ENCODE peak calls at places on chromosome 11, in four cellular contexts. B is fibroblast of mammary gland; C is astrocyte of the spinal cord; G is activated CD4-positive, alpha-beta T cell treated with anti-CD3 and anti-CD28 coated beads, Interleukin-2, amount 10 ng/mL, durations not matched to agents 7 days and 5 days. J is an unnamed sample.

GRCh38 chr11:21289686-21290085 is 620.3 kb downstream of the NELL1 start:
- DNase-seq in B (no peak), C (no peak), G (no peak), J (no peak)

GRCh38 chr11:8260202-8260996 is 3.3 kb downstream of the LMO1 start:
- DNase-seq in B (no peak), C (no peak), G (no peak), J (no peak)

GRCh38 chr11:45141631-45142030 is 4.8 kb upstream of the PRDM11 start:
- DNase-seq in B (no peak), C (no peak), G (no peak), J (no peak)

GRCh38 chr11:66749091-66749490 is 20.1 kb upstream of the SPTBN2 start:
- DNase-seq in B (no peak), C (peak), G (no peak), J (no peak)

GRCh38 chr11:67998150-67999045 is 5.5 kb downstream of the UNC93B1 start:
- DNase-seq in B (no peak), C (no peak), G (peak), J (no peak)

GRCh38 chr11:121672630-121673487 is 220.1 kb upstream of the SORL1-AS1 start:
- DNase-seq in B (peak), C (no peak), G (no peak), J (no peak)

GRCh38 chr11:16969010-16970004 is 44.9 kb downstream of the PLEKHA7 start:
- DNase-seq in B (no peak), C (no peak), G (no peak), J (no peak)

GRCh38 chr11:12756101-12756500 is 81.9 kb downstream of the TEAD1 start:
- DNase-seq in B (no peak), C (no peak), G (no peak), J (no peak)

GRCh38 chr11:68839953-68840641 is 1.6 kb downstream of the CPT1A start:
- DNase-seq in B (peak), C (peak), G (peak), J (no peak)

GRCh38 chr11:112962854-112963367 is 1.7 kb downstream of the NCAM1 start:
- DNase-seq in B (no peak), C (peak), G (no peak), J (no peak)

GRCh38 chr11:130192845-130193267 is 33.3 kb downstream of the ST14 start:
- DNase-seq in B (no peak), C (no peak), G (no peak), J (peak)

GRCh38 chr11:34501500-34501899 is 12.1 kb downstream of the ELF5 start:
- DNase-seq in B (peak), C (peak), G (no peak), J (peak)

GRCh38 chr11:17407575-17407974 is 19.1 kb upstream of the KCNJ11 start:
- DNase-seq in B (no peak), C (no peak), G (no peak), J (no peak)

GRCh38 chr11:33476945-33477584 is 219.9 kb downstream of the HIPK3 start:
- DNase-seq in B (peak), C (peak), G (no peak), J (no peak)

GRCh38 chr11:118806400-118806799 is 15.4 kb upstream of the DDX6 start:
- DNase-seq in B (no peak), C (no peak), G (no peak), J (no peak)

GRCh38 chr11:93529707-93530467 is 13.3 kb downstream of the SMCO4 start:
- DNase-seq in B (peak), C (peak), G (peak), J (peak)

GRCh38 chr11:28833670-28834069 is 725.5 kb downstream of the METTL15 start:
- DNase-seq in B (peak), C (peak), G (no peak), J (no peak)

GRCh38 chr11:46537121-46537520 is 56.7 kb downstream of the AMBRA1 start:
- DNase-seq in B (no peak), C (peak), G (no peak), J (no peak)

GRCh38 chr11:13717331-13717730 is 48.9 kb downstream of the FAR1 start:
- DNase-seq in B (peak), C (peak), G (no peak), J (no peak)

GRCh38 chr11:396948-397548 is 3.0 kb downstream of the PKP3 start:
- DNase-seq in B (peak), C (peak), G (peak), J (peak)

GRCh38 chr11:128179512-128179911 is 407.8 kb downstream of the ETS1 start:
- DNase-seq in B (no peak), C (no peak), G (no peak), J (no peak)

GRCh38 chr11:78551066-78551465 is 23.6 kb downstream of the NARS2 start:
- DNase-seq in B (no peak), C (no peak), G (no peak), J (no peak)

GRCh38 chr11:12058425-12059115 is 50.1 kb upstream of the DKK3 start:
- DNase-seq in B (no peak), C (no peak), G (no peak), J (no peak)

GRCh38 chr11:74318241-74318932 is 6.9 kb upstream of the P4HA3 start:
- DNase-seq in B (peak), C (peak), G (no peak), J (no peak)

GRCh38 chr11:113553235-113553634 is 78.0 kb upstream of the DRD2 start:
- DNase-seq in B (peak), C (peak), G (no peak), J (no peak)

GRCh38 chr11:65314501-65315203 is at the start of gene CDC42EP2:
- DNase-seq in B (peak), C (peak), G (peak), J (peak)

GRCh38 chr11:103903621-103904323 is 132.7 kb upstream of the DDI1 start:
- DNase-seq in B (no peak), C (no peak), G (no peak), J (no peak)

GRCh38 chr11:70573701-70574151 is 175.4 kb downstream of the CTTN start:
- DNase-seq in B (no peak), C (no peak), G (no peak), J (no peak)

GRCh38 chr11:46597155-46597554 is 3.3 kb upstream of the AMBRA1 start:
- DNase-seq in B (no peak), C (no peak), G (no peak), J (peak)

GRCh38 chr11:44229003-44229570 is 80.9 kb downstream of the ALX4 start:
- DNase-seq in B (no peak), C (no peak), G (no peak), J (no peak)

GRCh38 chr11:57762235-57762866 is 749 bp downstream of the CTNND1 start:
- DNase-seq in B (no peak), C (peak), G (no peak), J (no peak)

GRCh38 chr11:121687961-121688566 is 235.3 kb upstream of the SORL1-AS1 start:
- DNase-seq in B (peak), C (peak), G (no peak), J (no peak)